ENCODE peak calls at places on chromosomes 11 and 22, in seven cellular contexts. D, E, H, R, Y, S and B are unnamed samples.

GRCh38 chr11:64891215-64891848 is 12.9 kb upstream of the EHD1 start:
- DNase-seq in D (no peak), E (no peak), H (no peak), R (no peak), Y (no peak), S (no peak), B (no peak)

GRCh38 chr22:42990131-42990838 is 24.7 kb downstream of the PACSIN2 start:
- DNase-seq in D (peak), E (no peak), H (peak), R (no peak), Y (peak), S (no peak), B (peak)

GRCh38 chr22:36687516-36687915 is 16.0 kb downstream of the CACNG2 start:
- DNase-seq in D (no peak), E (no peak), H (no peak), R (no peak), Y (no peak), S (no peak), B (no peak)

GRCh38 chr11:34650528-34650927 is 29.6 kb downstream of the EHF start:
- DNase-seq in D (no peak), E (peak), H (peak), R (peak), Y (peak), S (peak), B (no peak)

GRCh38 chr11:84837402-84838069 is 789.6 kb downstream of the DLG2 start:
- DNase-seq in D (no peak), E (no peak), H (no peak), R (no peak), Y (no peak), S (no peak), B (no peak)

GRCh38 chr11:29173660-29174062 is 843.2 kb downstream of the KCNA4 start:
- DNase-seq in D (peak), E (no peak), H (peak), R (no peak), Y (no peak), S (no peak), B (no peak)

GRCh38 chr11:82080160-82080559 is 653.5 kb downstream of the FAM181B start:
- DNase-seq in D (no peak), E (no peak), H (peak), R (no peak), Y (no peak), S (no peak), B (no peak)

GRCh38 chr22:30459206-30460052 is 12.4 kb downstream of the SEC14L3 start:
- DNase-seq in D (peak), E (no peak), H (peak), R (peak), Y (peak), S (peak), B (peak)

GRCh38 chr11:113189909-113190667 is 124.3 kb upstream of the TTC12 start:
- DNase-seq in D (peak), E (no peak), H (peak), R (no peak), Y (peak), S (no peak), B (no peak)

GRCh38 chr11:19351426-19351825 is 110.7 kb upstream of the E2F8 start:
- DNase-seq in D (no peak), E (no peak), H (no peak), R (no peak), Y (no peak), S (no peak), B (no peak)

GRCh38 chr11:79412761-79413160 is 28.1 kb downstream of the TENM4 start:
- DNase-seq in D (no peak), E (no peak), H (peak), R (no peak), Y (no peak), S (no peak), B (no peak)

GRCh38 chr22:24761888-24762675 is 12.4 kb downstream of the PIWIL3 start:
- DNase-seq in D (no peak), E (no peak), H (no peak), R (no peak), Y (no peak), S (no peak), B (no peak)

GRCh38 chr11:86948733-86949132 is 6.5 kb downstream of the FZD4 start:
- DNase-seq in D (no peak), E (no peak), H (no peak), R (no peak), Y (no peak), S (no peak), B (no peak)

GRCh38 chr11:3201677-3202181 is 16.9 kb downstream of the MRGPRG start:
- DNase-seq in D (no peak), E (no peak), H (no peak), R (no peak), Y (no peak), S (no peak), B (no peak)

GRCh38 chr11:78586452-78587046 is 11.9 kb upstream of the NARS2 start:
- DNase-seq in D (peak), E (no peak), H (peak), R (peak), Y (peak), S (peak), B (no peak)

GRCh38 chr22:23431337-23432072 is 148.6 kb downstream of the IGLL1 start:
- DNase-seq in D (peak), E (no peak), H (no peak), R (no peak), Y (no peak), S (no peak), B (no peak)

GRCh38 chr11:10432493-10432892 is 22.6 kb upstream of the AMPD3 start:
- DNase-seq in D (no peak), E (no peak), H (no peak), R (no peak), Y (no peak), S (no peak), B (no peak)

GRCh38 chr22:36914383-36914752 is 940 bp downstream of the CSF2RB start:
- DNase-seq in D (no peak), E (no peak), H (no peak), R (peak), Y (no peak), S (no peak), B (no peak)

DNA sequence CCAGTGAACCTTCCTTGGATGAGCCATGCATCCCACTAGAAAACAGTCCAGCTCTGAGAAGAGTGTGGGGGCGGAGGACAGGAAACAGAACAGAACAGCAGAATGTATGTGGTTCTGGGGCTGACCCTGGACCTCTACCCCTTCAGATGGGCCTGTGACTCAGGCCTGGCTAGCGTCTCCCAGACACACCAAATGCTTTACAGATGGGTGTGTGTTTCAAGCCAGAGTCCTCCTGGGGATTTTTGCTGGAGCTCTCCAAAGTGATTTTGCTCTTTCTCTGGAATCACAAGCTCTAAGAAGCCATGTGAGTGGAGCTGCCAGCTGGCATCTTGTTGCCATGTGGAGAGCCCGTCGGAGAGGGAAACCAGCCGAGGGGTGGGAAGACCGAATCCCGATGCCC is 13.2 kb upstream of the C1QTNF4 start:
- DNase-seq in D (no peak), E (no peak), H (peak), R (no peak), Y (no peak), S (no peak), B (no peak)
- TF ChIP-seq CTCF in D (no peak), E (no peak), H (no peak), R (no peak), Y (no peak), S (no peak), B (no peak)

GRCh38 chr11:44454686-44455085 is 110.8 kb upstream of the CD82 start:
- DNase-seq in D (no peak), E (no peak), H (no peak), R (no peak), Y (no peak), S (no peak), B (no peak)

GRCh38 chr11:44453213-44453612 is 112.2 kb upstream of the CD82 start:
- DNase-seq in D (no peak), E (no peak), H (no peak), R (no peak), Y (peak), S (no peak), B (no peak)

GRCh38 chr11:44457862-44458261 is 107.6 kb upstream of the CD82 start:
- DNase-seq in D (no peak), E (no peak), H (no peak), R (no peak), Y (no peak), S (no peak), B (no peak)

GRCh38 chr11:44453871-44454270 is 111.6 kb upstream of the CD82 start:
- DNase-seq in D (no peak), E (no peak), H (no peak), R (no peak), Y (no peak), S (no peak), B (no peak)

GRCh38 chr11:44456544-44457270 is 108.8 kb upstream of the CD82 start:
- DNase-seq in D (peak), E (no peak), H (no peak), R (no peak), Y (peak), S (no peak), B (peak)
- TF ChIP-seq CTCF in D (peak), E (peak), H (no peak), R (peak), Y (no peak), S (no peak), B (no peak)

GRCh38 chr11:7536102-7536501 is 22.3 kb downstream of the PPFIBP2 start:
- DNase-seq in D (peak), E (no peak), H (no peak), R (no peak), Y (no peak), S (no peak), B (peak)
- TF ChIP-seq CTCF in D (no peak), E (peak), H (no peak), R (no peak), Y (peak), S (no peak), B (no peak)

GRCh38 chr22:39654959-39655579 is 84.5 kb downstream of the CACNA1I start:
- DNase-seq in D (peak), E (no peak), H (no peak), R (no peak), Y (peak), S (no peak), B (no peak)
- TF ChIP-seq CTCF in D (no peak), E (peak), H (peak), R (peak), Y (peak), S (no peak), B (peak)

GRCh38 chr11:67507891-67508485 is at the start of gene CDK2AP2:
- DNase-seq in D (peak), E (peak), H (peak), R (peak), Y (peak), S (peak), B (peak)

GRCh38 chr11:67504950-67505561 is at the start of gene PITPNM1:
- DNase-seq in D (peak), E (no peak), H (no peak), R (no peak), Y (peak), S (peak), B (peak)

GRCh38 chr11:67507242-67507890 is 596 bp downstream of the CDK2AP2 start:
- DNase-seq in D (peak), E (peak), H (peak), R (peak), Y (no peak), S (no peak), B (no peak)

GRCh38 chr11:67505605-67506396 is 638 bp upstream of the PITPNM1 start:
- DNase-seq in D (peak), E (no peak), H (peak), R (peak), Y (peak), S (peak), B (peak)

GRCh38 chr11:67506426-67507032 is 1.4 kb upstream of the PITPNM1 start:
- DNase-seq in D (no peak), E (no peak), H (no peak), R (no peak), Y (peak), S (no peak), B (no peak)
- TF ChIP-seq CTCF in D (no peak), E (no peak), H (no peak), R (no peak), Y (no peak), S (no peak), B (peak)

GRCh38 chr22:17836977-17837742 is 62.9 kb upstream of the BID start:
- DNase-seq in D (no peak), E (no peak), H (no peak), R (no peak), Y (no peak), S (no peak), B (no peak)
- TF ChIP-seq CTCF in D (no peak), E (no peak), H (no peak), R (no peak), Y (no peak), S (no peak), B (no peak)